ENCODE peak calls at places on chromosomes 2 and 18, in nine cellular contexts. One of them, this sample, is unnamed.

GRCh38 chr2:203225423-203226039 is 13.3 kb upstream of the CYP20A1 start:
- DNase-seq in endothelial cell: peak
- DNase-seq in brain microvascular endothelial cell: peak
- DNase-seq in H9: no peak
- DNase-seq in SK-MEL-5: peak
- DNase-seq in esophagus squamous epithelium: no peak
- DNase-seq in spleen: peak
- DNase-seq in sigmoid colon: no peak
- DNase-seq in stimulated activated CD8-positive, alpha-beta memory T cell treated with anti-CD3 and anti-CD28 coated beads, Interleukin-4, amount 100 ng/mL, for 4 hours: no peak
- DNase-seq in this sample: peak

GRCh38 chr2:143026411-143027054 is 102.7 kb upstream of the ARHGAP15 start:
- DNase-seq in SK-MEL-5: no peak
- DNase-seq in brain microvascular endothelial cell: no peak
- DNase-seq in stimulated activated CD8-positive, alpha-beta memory T cell treated with anti-CD3 and anti-CD28 coated beads, Interleukin-4, amount 100 ng/mL, for 4 hours: no peak
- DNase-seq in spleen: no peak
- DNase-seq in esophagus squamous epithelium: no peak
- DNase-seq in sigmoid colon: no peak
- DNase-seq in H9: peak
- DNase-seq in endothelial cell: peak
- DNase-seq in this sample: no peak

GRCh38 chr18:79395308-79395640 is 456 bp upstream of the NFATC1 start:
- DNase-seq in brain microvascular endothelial cell: no peak
- DNase-seq in SK-MEL-5: no peak
- DNase-seq in stimulated activated CD8-positive, alpha-beta memory T cell treated with anti-CD3 and anti-CD28 coated beads, Interleukin-4, amount 100 ng/mL, for 4 hours: no peak
- DNase-seq in H9: no peak
- DNase-seq in spleen: peak
- DNase-seq in esophagus squamous epithelium: no peak
- DNase-seq in endothelial cell: peak
- DNase-seq in sigmoid colon: no peak
- DNase-seq in this sample: no peak

GRCh38 chr2:28521663-28522062 is 25.8 kb downstream of the PLB1 start:
- DNase-seq in esophagus squamous epithelium: no peak
- DNase-seq in stimulated activated CD8-positive, alpha-beta memory T cell treated with anti-CD3 and anti-CD28 coated beads, Interleukin-4, amount 100 ng/mL, for 4 hours: no peak
- DNase-seq in sigmoid colon: no peak
- DNase-seq in brain microvascular endothelial cell: no peak
- DNase-seq in H9: no peak
- DNase-seq in spleen: no peak
- DNase-seq in SK-MEL-5: no peak
- DNase-seq in endothelial cell: no peak
- DNase-seq in this sample: no peak

GRCh38 chr18:901769-902168 is 2.9 kb upstream of the ADCYAP1 start:
- DNase-seq in esophagus squamous epithelium: no peak
- DNase-seq in endothelial cell: no peak
- DNase-seq in H9: no peak
- DNase-seq in spleen: no peak
- DNase-seq in brain microvascular endothelial cell: no peak
- DNase-seq in sigmoid colon: no peak
- DNase-seq in SK-MEL-5: no peak
- DNase-seq in stimulated activated CD8-positive, alpha-beta memory T cell treated with anti-CD3 and anti-CD28 coated beads, Interleukin-4, amount 100 ng/mL, for 4 hours: no peak
- DNase-seq in this sample: no peak

GRCh38 chr2:85953476-85953875 is 64.7 kb upstream of the ST3GAL5 start:
- DNase-seq in sigmoid colon: no peak
- DNase-seq in SK-MEL-5: no peak
- DNase-seq in H9: no peak
- DNase-seq in stimulated activated CD8-positive, alpha-beta memory T cell treated with anti-CD3 and anti-CD28 coated beads, Interleukin-4, amount 100 ng/mL, for 4 hours: no peak
- DNase-seq in brain microvascular endothelial cell: no peak
- DNase-seq in endothelial cell: no peak
- DNase-seq in spleen: no peak
- DNase-seq in esophagus squamous epithelium: no peak
- DNase-seq in this sample: no peak

GRCh38 chr18:79508565-79509535 is 113.1 kb downstream of the NFATC1 start:
- DNase-seq in sigmoid colon: peak
- DNase-seq in stimulated activated CD8-positive, alpha-beta memory T cell treated with anti-CD3 and anti-CD28 coated beads, Interleukin-4, amount 100 ng/mL, for 4 hours: no peak
- DNase-seq in SK-MEL-5: no peak
- DNase-seq in brain microvascular endothelial cell: no peak
- DNase-seq in spleen: peak
- DNase-seq in H9: no peak
- DNase-seq in endothelial cell: no peak
- DNase-seq in esophagus squamous epithelium: no peak
- DNase-seq in this sample: no peak

GRCh38 chr2:176192351-176192750 is 3.9 kb downstream of the HOXD1 start:
- DNase-seq in spleen: no peak
- DNase-seq in SK-MEL-5: no peak
- DNase-seq in H9: no peak
- DNase-seq in sigmoid colon: no peak
- DNase-seq in stimulated activated CD8-positive, alpha-beta memory T cell treated with anti-CD3 and anti-CD28 coated beads, Interleukin-4, amount 100 ng/mL, for 4 hours: no peak
- DNase-seq in esophagus squamous epithelium: no peak
- DNase-seq in brain microvascular endothelial cell: no peak
- DNase-seq in endothelial cell: no peak
- DNase-seq in this sample: no peak

GRCh38 chr2:206766057-206766930 is 888 bp downstream of the FASTKD2 start:
- DNase-seq in spleen: no peak
- DNase-seq in SK-MEL-5: no peak
- DNase-seq in endothelial cell: no peak
- DNase-seq in stimulated activated CD8-positive, alpha-beta memory T cell treated with anti-CD3 and anti-CD28 coated beads, Interleukin-4, amount 100 ng/mL, for 4 hours: no peak
- DNase-seq in H9: no peak
- DNase-seq in esophagus squamous epithelium: no peak
- DNase-seq in brain microvascular endothelial cell: no peak
- DNase-seq in sigmoid colon: no peak
- DNase-seq in this sample: no peak

GRCh38 chr18:77650799-77651385 is 401.2 kb downstream of the GALR1 start:
- DNase-seq in endothelial cell: peak
- DNase-seq in brain microvascular endothelial cell: peak
- DNase-seq in SK-MEL-5: peak
- DNase-seq in H9: peak
- DNase-seq in spleen: peak
- DNase-seq in esophagus squamous epithelium: no peak
- DNase-seq in stimulated activated CD8-positive, alpha-beta memory T cell treated with anti-CD3 and anti-CD28 coated beads, Interleukin-4, amount 100 ng/mL, for 4 hours: peak
- DNase-seq in sigmoid colon: peak
- DNase-seq in this sample: peak

GRCh38 chr18:77131100-77131651 is 1.4 kb downstream of the MBP start:
- DNase-seq in stimulated activated CD8-positive, alpha-beta memory T cell treated with anti-CD3 and anti-CD28 coated beads, Interleukin-4, amount 100 ng/mL, for 4 hours: peak
- DNase-seq in brain microvascular endothelial cell: peak
- DNase-seq in esophagus squamous epithelium: no peak
- DNase-seq in sigmoid colon: peak
- DNase-seq in H9: no peak
- DNase-seq in spleen: peak
- DNase-seq in SK-MEL-5: peak
- DNase-seq in endothelial cell: no peak
- DNase-seq in this sample: no peak

GRCh38 chr2:109638807-109639206 is 24.6 kb downstream of the SOWAHC start:
- DNase-seq in H9: no peak
- DNase-seq in SK-MEL-5: no peak
- DNase-seq in esophagus squamous epithelium: no peak
- DNase-seq in endothelial cell: no peak
- DNase-seq in stimulated activated CD8-positive, alpha-beta memory T cell treated with anti-CD3 and anti-CD28 coated beads, Interleukin-4, amount 100 ng/mL, for 4 hours: no peak
- DNase-seq in spleen: no peak
- DNase-seq in sigmoid colon: no peak
- DNase-seq in brain microvascular endothelial cell: peak
- DNase-seq in this sample: no peak

GRCh38 chr2:127034056-127034455 is 72.9 kb downstream of the BIN1 start:
- DNase-seq in sigmoid colon: no peak
- DNase-seq in endothelial cell: no peak
- DNase-seq in stimulated activated CD8-positive, alpha-beta memory T cell treated with anti-CD3 and anti-CD28 coated beads, Interleukin-4, amount 100 ng/mL, for 4 hours: no peak
- DNase-seq in brain microvascular endothelial cell: no peak
- DNase-seq in SK-MEL-5: no peak
- DNase-seq in esophagus squamous epithelium: no peak
- DNase-seq in H9: no peak
- DNase-seq in spleen: no peak
- DNase-seq in this sample: no peak

GRCh38 chr18:64589000-64589399 is 440.1 kb upstream of the LINC00305 start:
- DNase-seq in H9: no peak
- DNase-seq in sigmoid colon: no peak
- DNase-seq in spleen: no peak
- DNase-seq in endothelial cell: no peak
- DNase-seq in esophagus squamous epithelium: no peak
- DNase-seq in stimulated activated CD8-positive, alpha-beta memory T cell treated with anti-CD3 and anti-CD28 coated beads, Interleukin-4, amount 100 ng/mL, for 4 hours: no peak
- DNase-seq in brain microvascular endothelial cell: no peak
- DNase-seq in SK-MEL-5: no peak
- DNase-seq in this sample: no peak

GRCh38 chr2:62304429-62305417 is 108.8 kb downstream of the B3GNT2 start:
- DNase-seq in esophagus squamous epithelium: no peak
- DNase-seq in stimulated activated CD8-positive, alpha-beta memory T cell treated with anti-CD3 and anti-CD28 coated beads, Interleukin-4, amount 100 ng/mL, for 4 hours: peak
- DNase-seq in sigmoid colon: no peak
- DNase-seq in spleen: peak
- DNase-seq in endothelial cell: peak
- DNase-seq in H9: peak
- DNase-seq in brain microvascular endothelial cell: peak
- DNase-seq in SK-MEL-5: no peak
- DNase-seq in this sample: no peak

GRCh38 chr2:231877533-231878456 is 48.4 kb downstream of the NPPC start:
- DNase-seq in H9: no peak
- DNase-seq in stimulated activated CD8-positive, alpha-beta memory T cell treated with anti-CD3 and anti-CD28 coated beads, Interleukin-4, amount 100 ng/mL, for 4 hours: no peak
- DNase-seq in esophagus squamous epithelium: no peak
- DNase-seq in sigmoid colon: no peak
- DNase-seq in endothelial cell: no peak
- DNase-seq in SK-MEL-5: peak
- DNase-seq in spleen: no peak
- DNase-seq in brain microvascular endothelial cell: peak
- DNase-seq in this sample: peak

GRCh38 chr2:11583203-11583752 is 49.4 kb downstream of the GREB1 start:
- DNase-seq in sigmoid colon: peak
- DNase-seq in spleen: no peak
- DNase-seq in stimulated activated CD8-positive, alpha-beta memory T cell treated with anti-CD3 and anti-CD28 coated beads, Interleukin-4, amount 100 ng/mL, for 4 hours: no peak
- DNase-seq in esophagus squamous epithelium: no peak
- DNase-seq in SK-MEL-5: no peak
- DNase-seq in H9: no peak
- DNase-seq in brain microvascular endothelial cell: no peak
- DNase-seq in endothelial cell: no peak
- DNase-seq in this sample: no peak

GRCh38 chr2:135186054-135186453 is 134.0 kb downstream of the RAB3GAP1 start:
- DNase-seq in stimulated activated CD8-positive, alpha-beta memory T cell treated with anti-CD3 and anti-CD28 coated beads, Interleukin-4, amount 100 ng/mL, for 4 hours: no peak
- DNase-seq in spleen: no peak
- DNase-seq in SK-MEL-5: no peak
- DNase-seq in esophagus squamous epithelium: no peak
- DNase-seq in H9: no peak
- DNase-seq in endothelial cell: no peak
- DNase-seq in sigmoid colon: no peak
- DNase-seq in brain microvascular endothelial cell: no peak
- DNase-seq in this sample: no peak

GRCh38 chr2:3526871-3527270 is 7.5 kb upstream of the ADI1 start:
- DNase-seq in spleen: no peak
- DNase-seq in H9: no peak
- DNase-seq in endothelial cell: no peak
- DNase-seq in brain microvascular endothelial cell: no peak
- DNase-seq in esophagus squamous epithelium: no peak
- DNase-seq in stimulated activated CD8-positive, alpha-beta memory T cell treated with anti-CD3 and anti-CD28 coated beads, Interleukin-4, amount 100 ng/mL, for 4 hours: no peak
- DNase-seq in SK-MEL-5: no peak
- DNase-seq in sigmoid colon: no peak
- DNase-seq in this sample: no peak

GRCh38 chr2:26702025-26702424 is 9.5 kb downstream of the KCNK3 start:
- DNase-seq in stimulated activated CD8-positive, alpha-beta memory T cell treated with anti-CD3 and anti-CD28 coated beads, Interleukin-4, amount 100 ng/mL, for 4 hours: no peak
- DNase-seq in spleen: no peak
- DNase-seq in SK-MEL-5: no peak
- DNase-seq in esophagus squamous epithelium: no peak
- DNase-seq in H9: no peak
- DNase-seq in brain microvascular endothelial cell: no peak
- DNase-seq in sigmoid colon: no peak
- DNase-seq in endothelial cell: no peak
- DNase-seq in this sample: no peak

GRCh38 chr2:85998071-85998991 is 107.4 kb downstream of the POLR1A start:
- DNase-seq in H9: peak
- DNase-seq in spleen: peak
- DNase-seq in brain microvascular endothelial cell: peak
- DNase-seq in endothelial cell: no peak
- DNase-seq in SK-MEL-5: no peak
- DNase-seq in stimulated activated CD8-positive, alpha-beta memory T cell treated with anti-CD3 and anti-CD28 coated beads, Interleukin-4, amount 100 ng/mL, for 4 hours: no peak
- DNase-seq in esophagus squamous epithelium: no peak
- DNase-seq in sigmoid colon: peak
- DNase-seq in this sample: peak